ENCODE peak calls at places on chromosomes 2 and 18, in five cellular contexts. One of them, this sample, is unnamed.

GRCh38 chr2:227818569-227819397 is 5.1 kb downstream of the CCL20 start:
- DNase-seq in NT2/D1: no peak
- DNase-seq in HepG2: peak
- DNase-seq in H1: no peak
- DNase-seq in GM12878: no peak
- DNase-seq in this sample: no peak

GRCh38 chr2:136010126-136010525 is 24.7 kb upstream of the DARS1 start:
- DNase-seq in H1: no peak
- DNase-seq in GM12878: no peak
- DNase-seq in NT2/D1: no peak
- DNase-seq in HepG2: no peak
- DNase-seq in this sample: no peak

GRCh38 chr2:136248242-136248641 is 130.3 kb upstream of the CXCR4 start:
- DNase-seq in GM12878: no peak
- DNase-seq in H1: no peak
- DNase-seq in HepG2: no peak
- DNase-seq in NT2/D1: no peak
- DNase-seq in this sample: peak

GRCh38 chr2:241811209-241811951 is 2.4 kb downstream of the NEU4 start:
- DNase-seq in NT2/D1: no peak
- DNase-seq in H1: no peak
- DNase-seq in GM12878: no peak
- DNase-seq in HepG2: no peak
- DNase-seq in this sample: no peak

GRCh38 chr18:22124970-22125369 is 44.4 kb upstream of the GATA6 start:
- DNase-seq in GM12878: no peak
- DNase-seq in NT2/D1: no peak
- DNase-seq in H1: no peak
- DNase-seq in HepG2: no peak
- DNase-seq in this sample: no peak

GRCh38 chr2:126802774-126803421 is 95.8 kb upstream of the TEX51 start:
- DNase-seq in HepG2: no peak
- DNase-seq in GM12878: no peak
- DNase-seq in NT2/D1: no peak
- DNase-seq in H1: no peak
- DNase-seq in this sample: no peak

GRCh38 chr18:160831-161570 is 2.6 kb downstream of the USP14 start:
- DNase-seq in NT2/D1: no peak
- DNase-seq in H1: no peak
- DNase-seq in HepG2: no peak
- DNase-seq in GM12878: no peak
- DNase-seq in this sample: no peak

GRCh38 chr18:25503567-25504081 is 151.7 kb upstream of the ZNF521 start:
- DNase-seq in H1: peak
- DNase-seq in HepG2: peak
- DNase-seq in GM12878: no peak
- DNase-seq in NT2/D1: no peak
- DNase-seq in this sample: peak

GRCh38 chr2:205746408-205746785 is 64.1 kb downstream of the NRP2 start:
- DNase-seq in GM12878: no peak
- DNase-seq in HepG2: no peak
- DNase-seq in H1: no peak
- DNase-seq in NT2/D1: no peak
- DNase-seq in this sample: no peak

GRCh38 chr2:206127656-206128055 is 31.6 kb downstream of the NDUFS1 start:
- DNase-seq in NT2/D1: no peak
- DNase-seq in GM12878: no peak
- DNase-seq in HepG2: peak
- DNase-seq in H1: no peak
- DNase-seq in this sample: peak

GRCh38 chr2:44566059-44566458 is 204.3 kb downstream of the CAMKMT start:
- DNase-seq in H1: no peak
- DNase-seq in NT2/D1: no peak
- DNase-seq in GM12878: no peak
- DNase-seq in HepG2: no peak
- DNase-seq in this sample: no peak

GRCh38 chr2:189268763-189269162 is 89.2 kb upstream of the COL5A2 start:
- DNase-seq in HepG2: no peak
- DNase-seq in NT2/D1: no peak
- DNase-seq in GM12878: no peak
- DNase-seq in H1: no peak
- DNase-seq in this sample: no peak

GRCh38 chr2:42493468-42493884 is 306 bp downstream of the KCNG3 start:
- DNase-seq in H1: no peak
- DNase-seq in HepG2: no peak
- DNase-seq in NT2/D1: no peak
- DNase-seq in GM12878: no peak
- DNase-seq in this sample: no peak

GRCh38 chr2:33104726-33105125 is 158.0 kb downstream of the LTBP1 start:
- DNase-seq in HepG2: no peak
- DNase-seq in H1: no peak
- DNase-seq in NT2/D1: no peak
- DNase-seq in GM12878: no peak
- DNase-seq in this sample: no peak

GRCh38 chr2:203673933-203674332 is 32.5 kb upstream of the CD28 start:
- DNase-seq in NT2/D1: no peak
- DNase-seq in GM12878: peak
- DNase-seq in H1: no peak
- DNase-seq in HepG2: no peak
- DNase-seq in this sample: no peak

GRCh38 chr18:34522627-34523026 is 187.5 kb upstream of the DTNA start:
- DNase-seq in NT2/D1: no peak
- DNase-seq in GM12878: no peak
- DNase-seq in H1: no peak
- DNase-seq in HepG2: no peak
- DNase-seq in this sample: no peak

GRCh38 chr2:27184115-27184514 is 27.7 kb upstream of the ATRAID start:
- DNase-seq in NT2/D1: no peak
- DNase-seq in GM12878: no peak
- DNase-seq in H1: no peak
- DNase-seq in HepG2: peak
- DNase-seq in this sample: no peak

GRCh38 chr2:36753706-36754221 is 57.3 kb downstream of the VIT start:
- DNase-seq in NT2/D1: peak
- DNase-seq in GM12878: no peak
- DNase-seq in HepG2: no peak
- DNase-seq in H1: peak
- DNase-seq in this sample: no peak

GRCh38 chr2:222057249-222058073 is 241.3 kb downstream of the PAX3 start:
- DNase-seq in H1: no peak
- DNase-seq in HepG2: no peak
- DNase-seq in NT2/D1: no peak
- DNase-seq in GM12878: no peak
- DNase-seq in this sample: peak

GRCh38 chr2:225117061-225117716 is 74.9 kb upstream of the DOCK10 start:
- DNase-seq in HepG2: no peak
- DNase-seq in H1: no peak
- DNase-seq in NT2/D1: no peak
- DNase-seq in GM12878: no peak
- DNase-seq in this sample: no peak

GRCh38 chr2:193103064-193103463 is 908.3 kb upstream of the TMEFF2 start:
- DNase-seq in HepG2: peak
- DNase-seq in GM12878: no peak
- DNase-seq in NT2/D1: no peak
- DNase-seq in H1: no peak
- DNase-seq in this sample: no peak

GRCh38 chr2:72765997-72766609 is 59.7 kb downstream of the EXOC6B start:
- DNase-seq in HepG2: no peak
- DNase-seq in GM12878: no peak
- DNase-seq in H1: no peak
- DNase-seq in NT2/D1: no peak
- DNase-seq in this sample: no peak

GRCh38 chr2:75602724-75603342 is 42.1 kb upstream of the EVA1A start:
- DNase-seq in HepG2: no peak
- DNase-seq in GM12878: no peak
- DNase-seq in H1: no peak
- DNase-seq in NT2/D1: no peak
- DNase-seq in this sample: no peak

DNA sequence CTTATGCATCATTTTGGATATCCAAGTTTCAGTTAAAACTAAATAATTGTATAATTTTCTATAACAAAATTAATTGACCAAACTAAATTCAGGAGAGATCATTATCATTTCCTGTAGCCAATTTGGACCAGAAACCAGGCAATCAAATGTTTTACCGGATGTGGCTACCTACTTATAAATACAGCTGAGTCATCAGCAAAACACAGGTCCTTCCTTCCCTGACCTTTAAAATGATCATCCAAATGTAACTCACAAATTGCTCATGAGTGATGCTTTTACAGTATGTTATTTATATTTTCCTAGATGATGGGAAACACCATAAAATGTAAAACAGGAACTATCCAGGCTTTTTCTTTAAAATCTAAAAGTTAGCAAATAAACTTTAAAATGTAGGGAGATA is 133.7 kb downstream of the CBLN2 start:
- DNase-seq in H1: no peak
- DNase-seq in GM12878: no peak
- DNase-seq in NT2/D1: no peak
- DNase-seq in HepG2: no peak
- DNase-seq in this sample: no peak
- TF ChIP-seq SUZ12 in H1: no peak
- TF ChIP-seq SUZ12 in GM12878: no peak
- TF ChIP-seq SUZ12 in NT2/D1: no peak
- TF ChIP-seq SUZ12 in HepG2: no peak
- TF ChIP-seq SUZ12 in this sample: no peak

GRCh38 chr2:186669146-186669545 is 24.7 kb upstream of the FAM171B start:
- DNase-seq in H1: no peak
- DNase-seq in GM12878: no peak
- DNase-seq in NT2/D1: no peak
- DNase-seq in HepG2: no peak
- DNase-seq in this sample: no peak
- TF ChIP-seq SUZ12 in H1: no peak
- TF ChIP-seq SUZ12 in GM12878: no peak
- TF ChIP-seq SUZ12 in NT2/D1: no peak
- TF ChIP-seq SUZ12 in HepG2: no peak
- TF ChIP-seq SUZ12 in this sample: no peak

GRCh38 chr2:239819091-239819973 is 205.8 kb downstream of the NDUFA10 start:
- DNase-seq in HepG2: no peak
- DNase-seq in GM12878: no peak
- DNase-seq in H1: no peak
- DNase-seq in NT2/D1: no peak
- DNase-seq in this sample: no peak

GRCh38 chr2:239821694-239822075 is 203.5 kb downstream of the NDUFA10 start:
- DNase-seq in GM12878: no peak
- DNase-seq in HepG2: no peak
- DNase-seq in H1: no peak
- DNase-seq in NT2/D1: no peak
- DNase-seq in this sample: no peak

GRCh38 chr2:239820836-239821693 is 204.1 kb downstream of the NDUFA10 start:
- DNase-seq in GM12878: no peak
- DNase-seq in H1: no peak
- DNase-seq in HepG2: no peak
- DNase-seq in NT2/D1: no peak
- DNase-seq in this sample: no peak

GRCh38 chr2:239818531-239819011 is 206.6 kb downstream of the NDUFA10 start:
- DNase-seq in H1: no peak
- DNase-seq in GM12878: no peak
- DNase-seq in NT2/D1: no peak
- DNase-seq in HepG2: no peak
- DNase-seq in this sample: no peak

DNA sequence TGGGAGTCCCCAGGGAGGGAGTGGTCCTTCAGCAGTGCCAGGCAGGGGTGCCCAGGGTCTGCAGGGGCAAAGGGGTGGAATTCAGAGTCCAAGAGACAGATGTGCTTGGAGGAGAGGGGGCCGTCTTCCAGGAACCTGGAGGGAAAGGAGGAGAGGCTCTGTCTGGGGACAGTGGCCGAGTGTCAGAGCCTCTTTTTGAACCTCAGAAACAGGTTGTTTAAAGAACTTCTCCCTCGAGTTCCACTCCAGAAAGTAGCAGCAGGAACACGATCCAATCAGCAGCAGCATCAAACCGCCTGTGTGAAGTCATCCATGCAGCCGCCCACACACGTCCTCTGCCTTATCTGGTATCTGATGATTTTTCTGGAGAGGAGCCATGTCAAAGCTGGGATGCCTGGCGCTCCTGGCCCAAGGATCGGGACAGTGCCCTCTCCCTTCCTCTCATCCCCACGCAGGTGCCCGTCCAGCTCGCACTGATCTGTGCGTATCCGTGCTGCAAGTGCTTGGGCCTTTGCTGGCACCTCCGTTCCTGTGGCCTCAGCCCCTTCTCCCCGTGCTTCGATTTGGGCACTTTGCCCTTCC is 205.1 kb downstream of the NDUFA10 start:
- DNase-seq in NT2/D1: no peak
- DNase-seq in HepG2: no peak
- DNase-seq in H1: no peak
- DNase-seq in GM12878: no peak
- DNase-seq in this sample: no peak
- TF ChIP-seq SUZ12 in NT2/D1: no peak
- TF ChIP-seq SUZ12 in HepG2: no peak
- TF ChIP-seq SUZ12 in H1: no peak
- TF ChIP-seq SUZ12 in GM12878: no peak
- TF ChIP-seq SUZ12 in this sample: no peak

DNA sequence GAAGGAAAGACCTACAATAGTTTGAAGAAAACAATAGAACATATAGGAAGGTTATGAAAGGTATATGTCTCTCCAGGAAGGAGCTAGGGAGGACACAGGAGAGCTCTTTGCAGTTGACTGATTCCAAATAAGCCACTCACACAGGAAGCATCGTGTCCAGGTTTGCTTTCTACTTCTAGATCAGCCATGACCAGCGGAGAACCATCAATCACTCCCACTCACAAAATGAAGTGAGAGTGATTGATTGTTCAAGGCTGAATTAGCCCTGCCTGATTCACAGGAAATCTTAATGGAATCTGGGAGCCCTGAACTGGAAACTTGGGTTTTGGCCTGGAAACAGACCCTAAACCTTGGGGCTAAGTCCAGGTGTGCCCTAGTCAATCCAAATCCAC is 1292.2 kb upstream of the ZEB2 start:
- DNase-seq in NT2/D1: no peak
- DNase-seq in GM12878: no peak
- DNase-seq in HepG2: no peak
- DNase-seq in H1: no peak
- DNase-seq in this sample: no peak
- TF ChIP-seq SUZ12 in NT2/D1: no peak
- TF ChIP-seq SUZ12 in GM12878: no peak
- TF ChIP-seq SUZ12 in HepG2: no peak
- TF ChIP-seq SUZ12 in H1: no peak
- TF ChIP-seq SUZ12 in this sample: no peak

GRCh38 chr18:78571831-78572347 is 407.7 kb upstream of the SALL3 start:
- DNase-seq in GM12878: no peak
- DNase-seq in HepG2: no peak
- DNase-seq in H1: no peak
- DNase-seq in NT2/D1: no peak
- DNase-seq in this sample: no peak
- TF ChIP-seq SUZ12 in GM12878: no peak
- TF ChIP-seq SUZ12 in HepG2: no peak
- TF ChIP-seq SUZ12 in H1: no peak
- TF ChIP-seq SUZ12 in NT2/D1: no peak
- TF ChIP-seq SUZ12 in this sample: no peak

This sample was measured in HEK293T.